ENCODE peak calls at places on chromosomes 16 and 17, in six cellular contexts. Q is OCI-LY7, N is cerebellar cortex, Z is NCI-H1436, A is left cardiac atrium, E is mesothelial cell of epicardium. I is an unnamed sample.

GRCh38 chr17:39400547-39401411 is 647 bp downstream of the FBXL20 start:
- DNase-seq in Q (no peak), N (peak; percentile 19), Z (no peak), A (peak; percentile 27), E (no peak), I (peak; percentile 10)

GRCh38 chr16:47467501-47467900 is 6.4 kb downstream of the PHKB start:
- DNase-seq in Q (no peak), N (no peak), Z (no peak), A (no peak), E (no peak), I (no peak)

GRCh38 chr17:32943647-32944191 is 15.8 kb downstream of the TMEM98 start:
- DNase-seq in Q (no peak), N (no peak), Z (no peak), A (no peak), E (no peak), I (no peak)

GRCh38 chr17:61461967-61462733 is 9.9 kb downstream of the TBX4 start:
- DNase-seq in Q (no peak), N (no peak), Z (peak; percentile 26), A (no peak), E (no peak), I (no peak)

GRCh38 chr16:23670137-23670776 is 8.4 kb upstream of the PLK1 start:
- DNase-seq in Q (no peak), N (no peak), Z (no peak), A (no peak), E (no peak), I (no peak)

GRCh38 chr16:12646490-12647274 is 157.0 kb downstream of the CPPED1 start:
- DNase-seq in Q (no peak), N (no peak), Z (no peak), A (peak; percentile 40), E (no peak), I (no peak)

GRCh38 chr17:70901870-70902269 is 732.5 kb downstream of the KCNJ2 start:
- DNase-seq in Q (no peak), N (no peak), Z (no peak), A (no peak), E (no peak), I (no peak)

GRCh38 chr16:3004781-3005284 is 7.9 kb upstream of the CLDN9 start:
- DNase-seq in Q (no peak), N (peak; percentile 40), Z (no peak), A (no peak), E (no peak), I (no peak)

GRCh38 chr17:19341641-19342610 is 20.6 kb downstream of the B9D1 start:
- DNase-seq in Q (no peak), N (no peak), Z (no peak), A (no peak), E (no peak), I (no peak)

GRCh38 chr16:8628981-8629725 is 7.7 kb downstream of the METTL22 start:
- DNase-seq in Q (no peak), N (no peak), Z (no peak), A (no peak), E (no peak), I (no peak)

GRCh38 chr16:23069844-23070243 is 79.4 kb downstream of the USP31 start:
- DNase-seq in Q (no peak), N (no peak), Z (no peak), A (no peak), E (no peak), I (no peak)

GRCh38 chr16:75483222-75483621 is 12.0 kb downstream of the CHST6 start:
- DNase-seq in Q (no peak), N (no peak), Z (no peak), A (no peak), E (no peak), I (no peak)

GRCh38 chr17:76751416-76751993 is 13.6 kb downstream of the MFSD11 start:
- DNase-seq in Q (no peak), N (no peak), Z (no peak), A (no peak), E (no peak), I (no peak)

GRCh38 chr17:44086364-44087311 is 16.1 kb downstream of the G6PC3 start:
- DNase-seq in Q (no peak), N (no peak), Z (no peak), A (no peak), E (peak; percentile 66), I (no peak)

GRCh38 chr16:31253642-31254045 is 6.1 kb upstream of the ITGAM start:
- DNase-seq in Q (no peak), N (no peak), Z (no peak), A (peak; percentile 44), E (no peak), I (no peak)

GRCh38 chr16:89313583-89313982 is 96.1 kb downstream of the ZNF778 start:
- DNase-seq in Q (no peak), N (no peak), Z (no peak), A (no peak), E (no peak), I (no peak)

GRCh38 chr16:70761656-70762055 is 39.3 kb downstream of the VAC14 start:
- DNase-seq in Q (no peak), N (no peak), Z (no peak), A (no peak), E (no peak), I (no peak)

GRCh38 chr16:89672177-89672941 is 14.1 kb upstream of the CDK10 start:
- DNase-seq in Q (no peak), N (no peak), Z (no peak), A (peak; percentile 5), E (no peak), I (no peak)

GRCh38 chr16:51409001-51409675 is 258.1 kb upstream of the SALL1 start:
- DNase-seq in Q (no peak), N (no peak), Z (no peak), A (no peak), E (no peak), I (no peak)

GRCh38 chr16:75288596-75289120 is 37.2 kb upstream of the BCAR1 start:
- DNase-seq in Q (no peak), N (peak; percentile 34), Z (no peak), A (no peak), E (no peak), I (no peak)

GRCh38 chr16:56451753-56452689 is 667 bp downstream of the OGFOD1 start:
- DNase-seq in Q (peak; percentile 28), N (no peak), Z (peak; percentile 40), A (peak; percentile 47), E (no peak), I (no peak)

GRCh38 chr16:64882385-64882784 is 239.5 kb downstream of the CDH11 start:
- DNase-seq in Q (no peak), N (no peak), Z (no peak), A (peak; percentile 32), E (no peak), I (no peak)

GRCh38 chr16:72908362-72908838 is 139.5 kb downstream of the ZFHX3 start:
- DNase-seq in Q (no peak), N (no peak), Z (no peak), A (no peak), E (no peak), I (no peak)

GRCh38 chr16:11613381-11614303 is 26.9 kb upstream of the LITAF start:
- DNase-seq in Q (peak; percentile 60), N (no peak), Z (no peak), A (peak; percentile 68), E (no peak), I (no peak)

GRCh38 chr17:73189417-73190099 is 3.3 kb upstream of the COG1 start:
- DNase-seq in Q (peak; percentile 22), N (peak; percentile 93), Z (peak; percentile 38), A (no peak), E (no peak), I (no peak)

GRCh38 chr17:2022647-2023046 is 2.5 kb downstream of the RTN4RL1 start:
- DNase-seq in Q (no peak), N (no peak), Z (no peak), A (no peak), E (no peak), I (no peak)

GRCh38 chr17:45838751-45839150 is 5.9 kb upstream of the SPPL2C start:
- DNase-seq in Q (no peak), N (peak; percentile 43), Z (no peak), A (no peak), E (no peak), I (no peak)

GRCh38 chr16:11667824-11668589 is at the start of gene SNN:
- DNase-seq in Q (peak; percentile 92), N (peak; percentile 81), Z (peak; percentile 86), A (peak; percentile 91), E (peak; percentile 87), I (peak; percentile 82)

GRCh38 chr17:4453821-4454591 is 20.3 kb downstream of the SPNS3 start:
- DNase-seq in Q (no peak), N (no peak), Z (no peak), A (no peak), E (no peak), I (no peak)

GRCh38 chr16:31569360-31569717 is 41.6 kb downstream of the AHSP start:
- DNase-seq in Q (no peak), N (no peak), Z (no peak), A (no peak), E (no peak), I (no peak)

GRCh38 chr17:47288531-47289116 is 35.0 kb downstream of the ITGB3 start:
- DNase-seq in Q (no peak), N (no peak), Z (no peak), A (no peak), E (no peak), I (no peak)

GRCh38 chr16:14223632-14224031 is 152.5 kb downstream of the MRTFB start:
- DNase-seq in Q (no peak), N (no peak), Z (no peak), A (no peak), E (no peak), I (no peak)

GRCh38 chr16:66512589-66513404 is 37.1 kb downstream of the TK2 start:
- DNase-seq in Q (no peak), N (no peak), Z (no peak), A (no peak), E (no peak), I (no peak)

GRCh38 chr16:61128545-61129323 is 907.5 kb downstream of the CDH8 start:
- DNase-seq in Q (no peak), N (no peak), Z (no peak), A (no peak), E (no peak), I (no peak)

GRCh38 chr16:67394271-67395104 is 1.2 kb upstream of the TPPP3 start:
- DNase-seq in Q (no peak), N (no peak), Z (no peak), A (no peak), E (no peak), I (no peak)

GRCh38 chr16:69443809-69444611 is 19.6 kb downstream of the CYB5B start:
- DNase-seq in Q (no peak), N (no peak), Z (no peak), A (no peak), E (no peak), I (no peak)

GRCh38 chr17:57939797-57940196 is 15.4 kb downstream of the CUEDC1 start:
- DNase-seq in Q (peak; percentile 95), N (no peak), Z (peak; percentile 91), A (peak; percentile 42), E (no peak), I (no peak)